ENCODE peak calls at places on chromosomes 3 and 15, in six cellular contexts. B is sigmoid colon, X is fibroblast of mammary gland, W is choroid plexus epithelial cell, S is kidney epithelial cell, P is fibroblast of pulmonary artery. A is an unnamed sample.

GRCh38 chr3:129620828-129621605 is 14.5 kb upstream of the PLXND1 start:
- DNase-seq in B (no peak), X (no peak), W (no peak), S (no peak), P (no peak), A (no peak)

GRCh38 chr15:56341201-56341600 is 24.0 kb upstream of the TEX9 start:
- DNase-seq in B (no peak), X (peak), W (no peak), S (no peak), P (no peak), A (no peak)

GRCh38 chr15:41971089-41971892 is 1.1 kb downstream of the EHD4 start:
- DNase-seq in B (peak), X (peak), W (peak), S (no peak), P (peak), A (peak)

GRCh38 chr15:35141743-35142356 is 56.8 kb upstream of the NANOGP8 start:
- DNase-seq in B (no peak), X (peak), W (peak), S (peak), P (peak), A (no peak)

GRCh38 chr3:88509582-88509981 is 359.8 kb downstream of the C3orf38 start:
- DNase-seq in B (no peak), X (no peak), W (no peak), S (no peak), P (no peak), A (no peak)

GRCh38 chr3:99854899-99855298 is 37.2 kb downstream of the CMSS1 start:
- DNase-seq in B (no peak), X (no peak), W (no peak), S (no peak), P (no peak), A (no peak)

GRCh38 chr15:48021336-48022086 is 99.3 kb upstream of the SLC24A5 start:
- DNase-seq in B (no peak), X (peak), W (peak), S (peak), P (no peak), A (no peak)

GRCh38 chr3:171044828-171045793 is 18.6 kb upstream of the SLC2A2 start:
- DNase-seq in B (no peak), X (peak), W (peak), S (peak), P (peak), A (no peak)

GRCh38 chr3:143988306-143988705 is 16.7 kb downstream of the DIPK2A start:
- DNase-seq in B (no peak), X (no peak), W (no peak), S (no peak), P (no peak), A (no peak)

GRCh38 chr3:57061556-57061955 is 1.1 kb downstream of the SPATA12 start:
- DNase-seq in B (no peak), X (no peak), W (no peak), S (no peak), P (no peak), A (no peak)

GRCh38 chr3:23720059-23720458 is 85.7 kb upstream of the UBE2E1 start:
- DNase-seq in B (no peak), X (no peak), W (no peak), S (no peak), P (no peak), A (no peak)

GRCh38 chr3:52774901-52775864 is 2.2 kb upstream of the ITIH1 start:
- DNase-seq in B (peak), X (no peak), W (peak), S (no peak), P (no peak), A (no peak)

GRCh38 chr3:110859993-110860392 is 211.6 kb upstream of the NECTIN3 start:
- DNase-seq in B (no peak), X (no peak), W (no peak), S (no peak), P (no peak), A (no peak)

GRCh38 chr15:77393471-77393840 is 26.4 kb downstream of the PEAK1 start:
- DNase-seq in B (no peak), X (peak), W (no peak), S (no peak), P (peak), A (no peak)

GRCh38 chr3:124791142-124791541 is 60.9 kb downstream of the UMPS start:
- DNase-seq in B (no peak), X (peak), W (no peak), S (no peak), P (peak), A (no peak)

DNA sequence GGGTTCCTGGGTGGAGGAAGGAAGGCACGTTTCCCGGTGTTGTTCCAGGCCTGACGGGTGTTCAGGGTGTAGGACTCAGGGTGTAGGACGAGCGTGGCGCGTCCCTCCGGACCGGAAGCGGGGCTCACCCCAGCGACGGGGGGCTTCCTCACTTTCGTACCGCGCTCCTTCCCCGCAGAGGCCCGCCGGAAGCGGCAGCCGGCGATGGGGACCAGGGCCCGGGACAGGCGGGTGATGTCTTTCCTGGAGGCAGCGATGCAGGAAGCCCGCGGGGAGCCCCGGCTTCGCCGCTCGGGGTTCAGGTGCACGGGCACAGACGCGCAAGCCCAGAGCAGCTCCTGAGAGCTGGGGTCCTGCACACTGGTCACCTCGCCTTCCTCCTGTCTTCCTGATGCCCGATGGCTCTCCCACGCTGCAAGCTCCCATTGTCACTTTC is 13.4 kb downstream of the FOXL2NB start:
- DNase-seq in B (no peak), X (no peak), W (no peak), S (no peak), P (no peak), A (no peak)
- H3K4me3 ChIP-seq in B (no peak), X (no peak), W (no peak), S (peak), P (no peak), A (no peak)

GRCh38 chr3:186361246-186361611 is 805 bp downstream of the DGKG start:
- DNase-seq in B (no peak), X (no peak), W (no peak), S (no peak), P (no peak), A (no peak)

GRCh38 chr3:186362988-186363387 is 954 bp upstream of the DGKG start:
- DNase-seq in B (no peak), X (no peak), W (no peak), S (no peak), P (no peak), A (no peak)

GRCh38 chr3:186361612-186362408 is at the start of gene DGKG:
- DNase-seq in B (peak), X (no peak), W (no peak), S (no peak), P (no peak), A (peak)

GRCh38 chr3:186360779-186361178 is 1.3 kb downstream of the DGKG start:
- DNase-seq in B (peak), X (no peak), W (no peak), S (no peak), P (no peak), A (no peak)

GRCh38 chr3:186362409-186362757 is 349 bp upstream of the DGKG start:
- DNase-seq in B (no peak), X (no peak), W (no peak), S (no peak), P (no peak), A (no peak)
- H3K4me3 ChIP-seq in B (peak), X (no peak), W (peak), S (peak), P (no peak), A (peak)

DNA sequence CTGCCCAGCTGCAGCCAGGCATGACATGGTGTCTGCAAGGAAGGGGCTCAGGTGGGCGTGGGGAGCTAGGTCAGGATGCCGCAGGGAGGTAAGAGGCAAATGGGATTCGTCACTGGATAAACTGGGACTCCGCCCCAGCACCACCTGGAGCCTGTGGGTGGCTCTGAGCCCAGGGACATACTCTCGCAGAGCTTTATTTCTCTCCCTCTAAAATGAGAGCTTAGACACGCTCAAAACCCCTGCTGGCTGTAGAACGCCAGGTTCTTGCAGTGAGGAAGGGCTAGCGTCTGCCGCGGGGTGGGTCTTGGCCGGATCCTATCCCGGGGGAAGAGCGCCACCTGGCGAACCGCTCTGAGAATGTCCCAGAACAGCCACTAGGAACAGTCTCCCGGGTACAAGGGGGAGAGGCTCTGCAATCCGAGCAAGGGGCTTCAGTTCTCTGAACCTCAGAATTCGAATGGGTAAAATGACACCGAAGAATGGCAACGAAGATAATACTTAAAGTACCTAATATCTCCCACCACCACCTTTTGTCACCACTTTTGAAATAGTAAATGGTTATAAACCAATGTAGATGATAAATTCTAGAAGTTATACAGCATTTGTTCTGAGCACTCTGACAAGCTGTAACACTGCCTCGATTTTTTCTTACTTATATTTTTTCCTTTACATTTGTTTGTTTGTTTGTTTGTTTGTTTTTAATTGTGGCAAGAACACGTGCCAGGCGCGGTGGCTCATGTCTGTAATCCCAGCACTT is 53.2 kb upstream of the SRGAP3 start:
- DNase-seq in B (peak), X (peak), W (peak), S (peak), P (peak), A (peak)
- H3K4me3 ChIP-seq in B (peak), X (no peak), W (no peak), S (peak), P (no peak), A (peak)

DNA sequence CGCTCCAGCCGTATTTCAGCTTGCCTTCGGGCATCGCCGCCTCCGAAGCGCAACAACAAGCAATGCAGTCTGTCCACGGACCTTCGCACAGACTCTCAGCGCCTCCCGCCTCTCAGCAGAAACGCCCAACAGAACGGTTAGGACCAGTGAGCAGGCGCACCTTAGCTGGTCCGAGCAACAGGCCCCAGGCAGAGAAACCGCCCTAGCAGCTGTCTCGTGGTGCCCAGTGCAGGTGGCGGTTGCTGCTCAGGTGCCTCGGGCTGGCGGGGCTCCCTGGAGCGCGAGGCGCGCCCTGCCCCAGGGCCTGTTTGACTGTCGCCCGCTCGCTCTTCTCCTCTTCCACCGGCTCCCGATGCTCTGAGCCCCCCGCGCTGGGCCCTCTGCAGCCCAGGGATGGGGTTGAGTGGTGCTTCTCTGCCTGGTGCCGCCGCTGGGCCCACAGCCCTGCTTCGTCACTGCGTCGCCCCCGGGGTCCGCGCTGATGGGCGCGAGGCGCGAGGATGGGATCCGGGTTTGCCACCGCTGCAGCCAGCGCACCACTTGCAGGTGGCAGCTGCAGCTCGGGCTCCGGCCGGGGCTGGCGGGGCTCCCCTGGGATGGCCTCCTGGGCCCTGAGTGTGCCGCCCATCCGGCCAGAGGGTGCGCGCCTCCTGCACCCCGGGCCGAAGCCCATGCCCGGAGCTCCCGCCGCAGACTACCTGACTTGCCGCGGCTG is 268.4 kb upstream of the FRG2C start:
- DNase-seq in B (no peak), X (no peak), W (no peak), S (no peak), P (no peak), A (no peak)
- H3K4me3 ChIP-seq in B (peak), X (no peak), W (no peak), S (peak), P (no peak), A (peak)